ENCODE peak calls at places on chromosomes 16 and 17, in ten cellular contexts. I is BE2C, C is lower leg skin, B is OCI-LY7, P is cardiac fibroblast, G is A549, T is HFF-Myc, Q is thoracic aorta, V is tibial nerve, X is Peyer's patch. U is an unnamed sample.

GRCh38 chr17:10631048-10631700 is 25.9 kb downstream of the MYH3 start:
- DNase-seq in T (no peak), G (peak), X (no peak), V (no peak), Q (no peak), P (peak), I (peak), C (no peak), B (no peak), U (no peak)

GRCh38 chr17:32449963-32450362 is 5.7 kb downstream of the PSMD11 start:
- DNase-seq in C (no peak), V (no peak), B (no peak), T (no peak), Q (no peak), P (no peak), G (no peak), I (no peak), X (no peak), U (no peak)

GRCh38 chr17:49003557-49004511 is 6.6 kb downstream of the IGF2BP1 start:
- DNase-seq in B (no peak), Q (no peak), C (no peak), T (no peak), X (no peak), P (peak), V (no peak), I (no peak), G (no peak), U (no peak)

GRCh38 chr17:1379930-1380313 is 20.1 kb downstream of the YWHAE start:
- DNase-seq in V (no peak), I (no peak), P (no peak), C (no peak), X (no peak), Q (no peak), T (no peak), B (no peak), G (no peak), U (no peak)

GRCh38 chr17:74960739-74961342 is 11.7 kb downstream of the HID1 start:
- DNase-seq in I (peak), C (no peak), Q (no peak), P (peak), G (peak), X (peak), V (no peak), B (peak), T (no peak), U (no peak)

GRCh38 chr17:18320301-18320700 is 5.2 kb downstream of the SMCR8 start:
- DNase-seq in V (no peak), X (no peak), C (no peak), G (no peak), B (no peak), T (no peak), I (no peak), P (no peak), Q (no peak), U (no peak)

GRCh38 chr16:894841-895240 is 75.9 kb downstream of the LMF1 start:
- DNase-seq in Q (no peak), C (no peak), P (no peak), V (no peak), X (no peak), I (no peak), T (no peak), B (no peak), G (no peak), U (no peak)

GRCh38 chr16:20291807-20292206 is 35.5 kb downstream of the GP2 start:
- DNase-seq in Q (no peak), G (no peak), C (no peak), B (no peak), I (no peak), P (no peak), V (no peak), X (no peak), T (no peak), U (no peak)

GRCh38 chr16:56789360-56789759 is 59.4 kb downstream of the NUP93 start:
- DNase-seq in T (no peak), Q (no peak), X (no peak), C (peak), V (no peak), P (peak), B (peak), I (peak), G (peak), U (peak)

GRCh38 chr16:3027983-3028715 is 4.3 kb downstream of the THOC6 start:
- DNase-seq in V (peak), G (peak), C (peak), Q (no peak), P (peak), T (peak), B (peak), X (peak), I (peak), U (no peak)

GRCh38 chr16:80628254-80628653 is 87.5 kb downstream of the DYNLRB2 start:
- DNase-seq in I (no peak), V (no peak), X (no peak), P (no peak), T (no peak), G (no peak), Q (no peak), C (no peak), B (no peak), U (no peak)

GRCh38 chr16:84058211-84058610 is 15.6 kb upstream of the SLC38A8 start:
- DNase-seq in V (no peak), I (no peak), X (no peak), Q (no peak), C (no peak), T (no peak), G (no peak), B (no peak), P (no peak), U (no peak)

GRCh38 chr17:76714822-76715461 is 4.2 kb upstream of the MXRA7 start:
- DNase-seq in C (no peak), Q (no peak), X (peak), G (peak), T (no peak), P (peak), I (peak), B (peak), V (peak), U (no peak)

GRCh38 chr17:40472733-40473452 is 28.5 kb downstream of the TNS4 start:
- DNase-seq in V (no peak), B (no peak), Q (no peak), G (peak), C (no peak), P (peak), X (no peak), T (no peak), I (no peak), U (no peak)

GRCh38 chr17:31596382-31597323 is 205.2 kb downstream of the RAB11FIP4 start:
- DNase-seq in T (peak), C (peak), I (peak), Q (peak), B (peak), P (peak), X (peak), V (peak), G (peak), U (no peak)

GRCh38 chr17:54992797-54993639 is 24.5 kb downstream of the STXBP4 start:
- DNase-seq in V (no peak), B (peak), P (peak), C (no peak), G (peak), X (no peak), I (peak), T (peak), Q (no peak), U (no peak)

GRCh38 chr17:17109896-17110295 is 67.6 kb downstream of the MPRIP start:
- DNase-seq in B (no peak), P (no peak), V (peak), G (peak), X (peak), C (peak), I (no peak), T (no peak), Q (no peak), U (no peak)

GRCh38 chr17:82939213-82940030 is 99.6 kb upstream of the ZNF750 start:
- DNase-seq in G (no peak), P (no peak), Q (no peak), T (no peak), X (no peak), C (no peak), B (no peak), V (no peak), I (no peak), U (no peak)

GRCh38 chr16:11627822-11628457 is 40.3 kb upstream of the SNN start:
- DNase-seq in C (peak), V (peak), P (peak), G (no peak), T (no peak), X (no peak), Q (no peak), I (no peak), B (no peak), U (no peak)

GRCh38 chr16:2194166-2194834 is 2.1 kb downstream of the CASKIN1 start:
- DNase-seq in X (no peak), V (no peak), T (peak), I (peak), Q (no peak), B (no peak), C (no peak), P (peak), G (peak), U (no peak)

GRCh38 chr17:40542562-40543411 is 22.5 kb downstream of the CCR7 start:
- DNase-seq in P (peak), T (no peak), I (no peak), C (peak), B (peak), Q (no peak), X (no peak), V (peak), G (peak), U (no peak)

GRCh38 chr17:8068736-8069586 is 18.6 kb downstream of the ALOX12B start:
- DNase-seq in V (no peak), I (no peak), T (no peak), G (no peak), B (no peak), X (no peak), Q (no peak), C (peak), P (no peak), U (no peak)

GRCh38 chr17:73196500-73196899 is 3.6 kb downstream of the COG1 start:
- DNase-seq in I (peak), V (no peak), C (no peak), B (no peak), Q (no peak), P (peak), X (no peak), T (no peak), G (peak), U (peak)

GRCh38 chr17:10687497-10687896 is 9.8 kb downstream of the SCO1 start:
- DNase-seq in V (no peak), B (no peak), T (no peak), G (no peak), X (no peak), P (no peak), Q (no peak), I (no peak), C (no peak), U (no peak)

GRCh38 chr17:8707232-8707590 is 37.4 kb downstream of the CCDC42 start:
- DNase-seq in X (no peak), T (no peak), V (no peak), I (no peak), G (no peak), B (no peak), C (no peak), Q (no peak), P (no peak), U (no peak)

GRCh38 chr17:40862985-40863733 is 3.9 kb downstream of the KRT12 start:
- DNase-seq in B (peak), V (no peak), I (peak), Q (no peak), G (no peak), C (no peak), P (peak), X (no peak), T (no peak), U (no peak)

GRCh38 chr17:45299311-45299710 is 17.5 kb downstream of the MAP3K14 start:
- DNase-seq in I (peak), G (no peak), C (no peak), B (peak), Q (no peak), T (no peak), V (no peak), P (no peak), X (no peak), U (no peak)

GRCh38 chr17:76909971-76910760 is 42.0 kb downstream of the MGAT5B start:
- DNase-seq in C (no peak), V (no peak), Q (no peak), B (peak), T (no peak), P (peak), G (peak), X (no peak), I (no peak), U (peak)

GRCh38 chr17:7307686-7308624 is 527 bp downstream of the EIF5A start:
- DNase-seq in C (peak), X (no peak), Q (no peak), B (peak), T (no peak), V (no peak), G (peak), P (peak), I (peak), U (no peak)

GRCh38 chr17:32142857-32143524 is 689 bp downstream of the RHOT1 start:
- DNase-seq in T (no peak), X (peak), G (peak), C (peak), P (peak), Q (no peak), I (peak), B (peak), V (peak), U (peak)

GRCh38 chr17:80498242-80498919 is 22.0 kb upstream of the NPTX1 start:
- DNase-seq in V (no peak), X (no peak), I (no peak), Q (no peak), G (no peak), T (no peak), P (peak), C (no peak), B (peak), U (no peak)
- TF ChIP-seq CTCF in V (no peak), X (no peak), I (no peak), Q (no peak), G (no peak), T (no peak), P (no peak), C (no peak), B (no peak), U (no peak)

GRCh38 chr16:68470461-68471150 is 22.3 kb upstream of the SMPD3 start:
- DNase-seq in G (no peak), X (peak), B (peak), I (no peak), C (peak), T (no peak), P (no peak), Q (no peak), V (no peak), U (no peak)
- H3K4me3 ChIP-seq in G (no peak), X (peak), B (peak), I (no peak), C (no peak), T (no peak), P (no peak), Q (peak), V (peak), U (peak)

GRCh38 chr17:58276423-58276822 is 4.3 kb downstream of the MPO start:
- DNase-seq in X (no peak), I (no peak), Q (no peak), B (no peak), G (no peak), P (no peak), C (no peak), V (no peak), T (no peak), U (no peak)
- TF ChIP-seq CTCF in X (no peak), I (no peak), Q (no peak), B (no peak), G (no peak), P (no peak), C (no peak), V (no peak), T (no peak), U (no peak)

GRCh38 chr17:43736389-43736788 is 22.2 kb downstream of the SOST start:
- DNase-seq in T (no peak), P (no peak), X (no peak), Q (no peak), I (no peak), V (no peak), G (no peak), C (no peak), B (no peak), U (no peak)
- H3K4me3 ChIP-seq in T (no peak), P (no peak), X (no peak), Q (no peak), I (no peak), V (no peak), G (no peak), C (no peak), B (no peak), U (no peak)

GRCh38 chr16:67284699-67285646 is 5.6 kb downstream of the PLEKHG4 start:
- DNase-seq in T (no peak), X (no peak), C (no peak), G (peak), Q (no peak), P (peak), V (no peak), B (no peak), I (peak), U (peak)
- TF ChIP-seq CTCF in T (peak), X (no peak), C (no peak), G (peak), Q (peak), P (peak), V (peak), B (no peak), I (peak), U (peak)

DNA sequence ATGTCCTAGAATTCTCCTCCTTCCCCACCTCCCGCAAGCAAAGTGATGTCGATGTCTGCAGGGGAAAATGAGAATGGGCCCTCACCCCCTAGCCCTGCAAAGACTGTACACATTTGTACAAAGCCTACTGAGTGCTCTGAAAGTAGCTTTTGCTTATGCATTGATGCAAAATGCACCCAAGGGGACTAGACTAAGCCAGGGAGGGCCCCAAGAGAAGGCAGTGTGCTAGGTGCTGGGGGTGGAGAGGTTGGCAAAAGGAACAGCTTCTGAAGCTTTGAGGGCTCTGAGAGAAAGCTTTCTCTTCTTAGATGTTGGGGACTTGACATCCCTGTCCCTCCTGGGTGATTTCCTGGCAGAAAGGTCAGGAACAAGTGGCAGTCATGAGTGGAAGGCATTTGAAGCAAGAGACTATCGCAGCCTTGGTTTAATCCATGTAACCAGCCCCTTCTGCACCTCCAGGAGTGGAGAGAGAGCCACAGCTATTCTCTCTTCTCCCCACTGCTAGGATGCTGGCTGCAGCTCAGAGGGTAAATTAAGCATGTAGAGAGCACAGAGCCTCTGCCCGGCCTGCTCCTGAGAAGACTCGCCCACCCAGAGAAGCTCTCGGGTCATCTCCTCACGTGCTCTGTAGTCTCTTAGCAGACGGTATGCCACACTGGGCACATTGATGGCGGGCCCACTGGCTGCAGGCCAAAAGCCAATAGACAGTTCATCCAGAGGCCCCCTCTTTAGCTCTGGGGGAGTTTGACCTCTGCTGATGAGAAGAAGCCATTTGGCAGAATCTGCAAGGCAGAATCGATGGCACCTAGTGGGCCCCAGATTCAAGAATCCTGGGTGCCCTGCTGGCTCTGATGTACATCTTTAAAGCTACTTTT is 221.4 kb downstream of the MSI2 start:
- DNase-seq in Q (no peak), C (no peak), T (no peak), I (no peak), G (no peak), P (no peak), V (no peak), X (no peak), B (no peak), U (no peak)
- H3K4me3 ChIP-seq in Q (no peak), C (no peak), T (no peak), I (no peak), G (no peak), P (no peak), V (no peak), X (no peak), B (no peak), U (no peak)

U was measured in LNCaP clone FGC.